ENCODE peak calls at places on chromosomes 3 and 15, in nine cellular contexts. One of them, this sample, is unnamed.

GRCh38 chr15:54960266-54960665 is 236.5 kb downstream of the RSL24D1 start:
- DNase-seq in breast epithelium: no peak
- DNase-seq in sigmoid colon: no peak
- DNase-seq in AG04449: no peak
- DNase-seq in OCI-LY7: no peak
- DNase-seq in left lung: no peak
- DNase-seq in choroid plexus epithelial cell: no peak
- DNase-seq in suprapubic skin: no peak
- DNase-seq in coronary artery: no peak
- DNase-seq in this sample: no peak

GRCh38 chr3:16433701-16434151 is 79.8 kb downstream of the RFTN1 start:
- DNase-seq in breast epithelium: no peak
- DNase-seq in sigmoid colon: no peak
- DNase-seq in AG04449: no peak
- DNase-seq in OCI-LY7: peak
- DNase-seq in left lung: no peak
- DNase-seq in choroid plexus epithelial cell: no peak
- DNase-seq in suprapubic skin: no peak
- DNase-seq in coronary artery: no peak
- DNase-seq in this sample: no peak

GRCh38 chr3:31004025-31004678 is 109.7 kb upstream of the GADL1 start:
- DNase-seq in breast epithelium: no peak
- DNase-seq in sigmoid colon: no peak
- DNase-seq in AG04449: peak
- DNase-seq in OCI-LY7: no peak
- DNase-seq in left lung: no peak
- DNase-seq in choroid plexus epithelial cell: peak
- DNase-seq in suprapubic skin: no peak
- DNase-seq in coronary artery: no peak
- DNase-seq in this sample: no peak

GRCh38 chr15:64754663-64755426 is 20.5 kb downstream of the RBPMS2 start:
- DNase-seq in breast epithelium: no peak
- DNase-seq in sigmoid colon: no peak
- DNase-seq in AG04449: no peak
- DNase-seq in OCI-LY7: peak
- DNase-seq in left lung: no peak
- DNase-seq in choroid plexus epithelial cell: no peak
- DNase-seq in suprapubic skin: no peak
- DNase-seq in coronary artery: no peak
- DNase-seq in this sample: no peak

GRCh38 chr3:187545391-187545790 is 124.8 kb downstream of the SST start:
- DNase-seq in breast epithelium: no peak
- DNase-seq in sigmoid colon: no peak
- DNase-seq in AG04449: no peak
- DNase-seq in OCI-LY7: no peak
- DNase-seq in left lung: no peak
- DNase-seq in choroid plexus epithelial cell: no peak
- DNase-seq in suprapubic skin: no peak
- DNase-seq in coronary artery: no peak
- DNase-seq in this sample: no peak

GRCh38 chr3:134463676-134464611 is 21.8 kb downstream of the ANAPC13 start:
- DNase-seq in breast epithelium: peak
- DNase-seq in sigmoid colon: peak
- DNase-seq in AG04449: peak
- DNase-seq in OCI-LY7: no peak
- DNase-seq in left lung: no peak
- DNase-seq in choroid plexus epithelial cell: peak
- DNase-seq in suprapubic skin: peak
- DNase-seq in coronary artery: peak
- DNase-seq in this sample: peak

GRCh38 chr3:52779411-52780297 is 2.3 kb downstream of the ITIH1 start:
- DNase-seq in breast epithelium: no peak
- DNase-seq in sigmoid colon: peak
- DNase-seq in AG04449: no peak
- DNase-seq in OCI-LY7: peak
- DNase-seq in left lung: no peak
- DNase-seq in choroid plexus epithelial cell: no peak
- DNase-seq in suprapubic skin: no peak
- DNase-seq in coronary artery: no peak
- DNase-seq in this sample: no peak

GRCh38 chr3:131393868-131394267 is 12.3 kb downstream of the NUDT16 start:
- DNase-seq in breast epithelium: no peak
- DNase-seq in sigmoid colon: no peak
- DNase-seq in AG04449: no peak
- DNase-seq in OCI-LY7: no peak
- DNase-seq in left lung: no peak
- DNase-seq in choroid plexus epithelial cell: no peak
- DNase-seq in suprapubic skin: no peak
- DNase-seq in coronary artery: no peak
- DNase-seq in this sample: no peak

GRCh38 chr15:74159773-74160172 is 13.7 kb upstream of the ISLR start:
- DNase-seq in breast epithelium: no peak
- DNase-seq in sigmoid colon: no peak
- DNase-seq in AG04449: no peak
- DNase-seq in OCI-LY7: no peak
- DNase-seq in left lung: no peak
- DNase-seq in choroid plexus epithelial cell: no peak
- DNase-seq in suprapubic skin: no peak
- DNase-seq in coronary artery: no peak
- DNase-seq in this sample: no peak

GRCh38 chr15:96360581-96361308 is 30.2 kb downstream of the NR2F2 start:
- DNase-seq in breast epithelium: no peak
- DNase-seq in sigmoid colon: no peak
- DNase-seq in AG04449: no peak
- DNase-seq in OCI-LY7: no peak
- DNase-seq in left lung: peak
- DNase-seq in choroid plexus epithelial cell: no peak
- DNase-seq in suprapubic skin: no peak
- DNase-seq in coronary artery: no peak
- DNase-seq in this sample: no peak

GRCh38 chr15:101049856-101050646 is 130.9 kb downstream of the LRRK1 start:
- DNase-seq in breast epithelium: no peak
- DNase-seq in sigmoid colon: peak
- DNase-seq in AG04449: no peak
- DNase-seq in OCI-LY7: no peak
- DNase-seq in left lung: no peak
- DNase-seq in choroid plexus epithelial cell: no peak
- DNase-seq in suprapubic skin: peak
- DNase-seq in coronary artery: peak
- DNase-seq in this sample: peak

GRCh38 chr3:71641669-71642068 is 58.1 kb upstream of the FOXP1 start:
- DNase-seq in breast epithelium: no peak
- DNase-seq in sigmoid colon: no peak
- DNase-seq in AG04449: no peak
- DNase-seq in OCI-LY7: no peak
- DNase-seq in left lung: no peak
- DNase-seq in choroid plexus epithelial cell: peak
- DNase-seq in suprapubic skin: no peak
- DNase-seq in coronary artery: no peak
- DNase-seq in this sample: no peak

GRCh38 chr15:57307527-57308193 is 68.6 kb upstream of the CGNL1 start:
- DNase-seq in breast epithelium: no peak
- DNase-seq in sigmoid colon: peak
- DNase-seq in AG04449: no peak
- DNase-seq in OCI-LY7: no peak
- DNase-seq in left lung: no peak
- DNase-seq in choroid plexus epithelial cell: peak
- DNase-seq in suprapubic skin: no peak
- DNase-seq in coronary artery: no peak
- DNase-seq in this sample: no peak

GRCh38 chr3:172859035-172859434 is 108.5 kb downstream of the ECT2 start:
- DNase-seq in breast epithelium: no peak
- DNase-seq in sigmoid colon: no peak
- DNase-seq in AG04449: no peak
- DNase-seq in OCI-LY7: no peak
- DNase-seq in left lung: no peak
- DNase-seq in choroid plexus epithelial cell: peak
- DNase-seq in suprapubic skin: no peak
- DNase-seq in coronary artery: no peak
- DNase-seq in this sample: no peak

GRCh38 chr3:133662256-133662773 is 574 bp upstream of the TOPBP1 start:
- DNase-seq in breast epithelium: no peak
- DNase-seq in sigmoid colon: no peak
- DNase-seq in AG04449: no peak
- DNase-seq in OCI-LY7: peak
- DNase-seq in left lung: no peak
- DNase-seq in choroid plexus epithelial cell: peak
- DNase-seq in suprapubic skin: no peak
- DNase-seq in coronary artery: no peak
- DNase-seq in this sample: no peak

GRCh38 chr15:90814193-90814811 is 54.1 kb upstream of the FURIN start:
- DNase-seq in breast epithelium: no peak
- DNase-seq in sigmoid colon: no peak
- DNase-seq in AG04449: no peak
- DNase-seq in OCI-LY7: no peak
- DNase-seq in left lung: no peak
- DNase-seq in choroid plexus epithelial cell: peak
- DNase-seq in suprapubic skin: no peak
- DNase-seq in coronary artery: no peak
- DNase-seq in this sample: no peak

GRCh38 chr3:176954517-176954916 is 242.8 kb downstream of the TBL1XR1 start:
- DNase-seq in breast epithelium: no peak
- DNase-seq in sigmoid colon: no peak
- DNase-seq in AG04449: no peak
- DNase-seq in OCI-LY7: no peak
- DNase-seq in left lung: no peak
- DNase-seq in choroid plexus epithelial cell: no peak
- DNase-seq in suprapubic skin: no peak
- DNase-seq in coronary artery: no peak
- DNase-seq in this sample: no peak

GRCh38 chr15:81335631-81336030 is 11.7 kb upstream of the STARD5 start:
- DNase-seq in breast epithelium: no peak
- DNase-seq in sigmoid colon: no peak
- DNase-seq in AG04449: no peak
- DNase-seq in OCI-LY7: no peak
- DNase-seq in left lung: no peak
- DNase-seq in choroid plexus epithelial cell: no peak
- DNase-seq in suprapubic skin: no peak
- DNase-seq in coronary artery: peak
- DNase-seq in this sample: no peak

DNA sequence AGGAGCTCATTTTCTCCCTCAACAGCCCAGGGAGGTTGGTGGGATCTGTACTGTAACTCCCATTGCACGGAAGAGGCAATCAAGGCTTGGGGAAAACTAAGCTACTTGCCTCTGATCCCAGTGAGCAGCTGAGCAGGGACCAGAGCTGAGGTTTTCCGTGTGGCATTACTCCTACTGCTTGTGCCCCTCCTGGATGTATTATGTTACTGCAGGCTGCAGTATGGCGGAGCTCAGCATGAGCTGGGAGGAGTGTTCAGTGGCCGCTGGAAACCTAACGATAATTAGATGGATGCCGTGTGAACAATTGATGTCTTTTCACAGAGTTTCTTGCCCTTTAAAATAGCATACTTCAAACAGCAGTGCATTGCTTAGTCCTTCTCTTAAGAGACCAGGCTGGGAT is 2.0 kb upstream of the TPRG1 start:
- DNase-seq in breast epithelium: no peak
- DNase-seq in sigmoid colon: no peak
- DNase-seq in AG04449: no peak
- DNase-seq in OCI-LY7: peak
- DNase-seq in left lung: no peak
- DNase-seq in choroid plexus epithelial cell: no peak
- DNase-seq in suprapubic skin: no peak
- DNase-seq in coronary artery: no peak
- DNase-seq in this sample: no peak
- TF ChIP-seq CTCF in breast epithelium: no peak
- TF ChIP-seq CTCF in sigmoid colon: no peak
- TF ChIP-seq CTCF in AG04449: no peak
- TF ChIP-seq CTCF in OCI-LY7: peak
- TF ChIP-seq CTCF in left lung: no peak
- TF ChIP-seq CTCF in choroid plexus epithelial cell: peak
- TF ChIP-seq CTCF in suprapubic skin: no peak
- TF ChIP-seq CTCF in coronary artery: no peak
- TF ChIP-seq CTCF in this sample: peak

GRCh38 chr15:80087104-80087503 is 27.6 kb downstream of the ZFAND6 start:
- DNase-seq in breast epithelium: no peak
- DNase-seq in sigmoid colon: no peak
- DNase-seq in AG04449: no peak
- DNase-seq in OCI-LY7: no peak
- DNase-seq in left lung: no peak
- DNase-seq in choroid plexus epithelial cell: no peak
- DNase-seq in suprapubic skin: no peak
- DNase-seq in coronary artery: no peak
- DNase-seq in this sample: no peak
- TF ChIP-seq CTCF in breast epithelium: no peak
- TF ChIP-seq CTCF in sigmoid colon: no peak
- TF ChIP-seq CTCF in AG04449: peak
- TF ChIP-seq CTCF in OCI-LY7: no peak
- TF ChIP-seq CTCF in left lung: no peak
- TF ChIP-seq CTCF in choroid plexus epithelial cell: no peak
- TF ChIP-seq CTCF in suprapubic skin: no peak
- TF ChIP-seq CTCF in coronary artery: no peak
- TF ChIP-seq CTCF in this sample: peak

GRCh38 chr3:123344175-123344908 is 104.5 kb downstream of the ADCY5 start:
- DNase-seq in breast epithelium: no peak
- DNase-seq in sigmoid colon: peak
- DNase-seq in AG04449: peak
- DNase-seq in OCI-LY7: no peak
- DNase-seq in left lung: no peak
- DNase-seq in choroid plexus epithelial cell: peak
- DNase-seq in suprapubic skin: no peak
- DNase-seq in coronary artery: peak
- DNase-seq in this sample: no peak

GRCh38 chr3:123346041-123346440 is 102.8 kb downstream of the ADCY5 start:
- DNase-seq in breast epithelium: no peak
- DNase-seq in sigmoid colon: peak
- DNase-seq in AG04449: no peak
- DNase-seq in OCI-LY7: no peak
- DNase-seq in left lung: no peak
- DNase-seq in choroid plexus epithelial cell: no peak
- DNase-seq in suprapubic skin: no peak
- DNase-seq in coronary artery: peak
- DNase-seq in this sample: no peak

GRCh38 chr3:123343296-123344174 is 105.4 kb downstream of the ADCY5 start:
- DNase-seq in breast epithelium: no peak
- DNase-seq in sigmoid colon: peak
- DNase-seq in AG04449: no peak
- DNase-seq in OCI-LY7: no peak
- DNase-seq in left lung: no peak
- DNase-seq in choroid plexus epithelial cell: no peak
- DNase-seq in suprapubic skin: no peak
- DNase-seq in coronary artery: peak
- DNase-seq in this sample: no peak

GRCh38 chr3:123346726-123347125 is 102.2 kb downstream of the ADCY5 start:
- DNase-seq in breast epithelium: no peak
- DNase-seq in sigmoid colon: peak
- DNase-seq in AG04449: no peak
- DNase-seq in OCI-LY7: no peak
- DNase-seq in left lung: no peak
- DNase-seq in choroid plexus epithelial cell: no peak
- DNase-seq in suprapubic skin: no peak
- DNase-seq in coronary artery: peak
- DNase-seq in this sample: no peak

GRCh38 chr3:123344941-123345594 is 103.8 kb downstream of the ADCY5 start:
- DNase-seq in breast epithelium: no peak
- DNase-seq in sigmoid colon: peak
- DNase-seq in AG04449: no peak
- DNase-seq in OCI-LY7: no peak
- DNase-seq in left lung: no peak
- DNase-seq in choroid plexus epithelial cell: peak
- DNase-seq in suprapubic skin: no peak
- DNase-seq in coronary artery: peak
- DNase-seq in this sample: no peak
- TF ChIP-seq CTCF in breast epithelium: no peak
- TF ChIP-seq CTCF in sigmoid colon: no peak
- TF ChIP-seq CTCF in AG04449: no peak
- TF ChIP-seq CTCF in OCI-LY7: no peak
- TF ChIP-seq CTCF in left lung: no peak
- TF ChIP-seq CTCF in choroid plexus epithelial cell: no peak
- TF ChIP-seq CTCF in suprapubic skin: no peak
- TF ChIP-seq CTCF in coronary artery: no peak
- TF ChIP-seq CTCF in this sample: no peak

GRCh38 chr3:32991781-32992180 is 40.3 kb downstream of the CCR4 start:
- DNase-seq in breast epithelium: no peak
- DNase-seq in sigmoid colon: no peak
- DNase-seq in AG04449: no peak
- DNase-seq in OCI-LY7: no peak
- DNase-seq in left lung: no peak
- DNase-seq in choroid plexus epithelial cell: no peak
- DNase-seq in suprapubic skin: no peak
- DNase-seq in coronary artery: no peak
- DNase-seq in this sample: no peak
- TF ChIP-seq CTCF in breast epithelium: no peak
- TF ChIP-seq CTCF in sigmoid colon: no peak
- TF ChIP-seq CTCF in AG04449: no peak
- TF ChIP-seq CTCF in OCI-LY7: no peak
- TF ChIP-seq CTCF in left lung: no peak
- TF ChIP-seq CTCF in choroid plexus epithelial cell: no peak
- TF ChIP-seq CTCF in suprapubic skin: no peak
- TF ChIP-seq CTCF in coronary artery: no peak
- TF ChIP-seq CTCF in this sample: no peak